ENCODE peak calls at places on chromosomes 13 and 19, in six cellular contexts. V is stomach, B is breast epithelium, A is NB4, D is tibial nerve, H is IMR-90. Q is an unnamed sample.

GRCh38 chr19:6890938-6891337 is 3.6 kb downstream of the ADGRE1 start:
- DNase-seq in H (no peak), D (no peak), V (no peak), B (no peak), A (peak; percentile 33), Q (no peak)

GRCh38 chr19:2547721-2548120 is 71.8 kb downstream of the GADD45B start:
- DNase-seq in D (no peak), A (no peak), H (no peak), B (no peak), V (no peak), Q (no peak)

GRCh38 chr19:54916822-54917221 is 10.9 kb downstream of the NCR1 start:
- DNase-seq in A (peak; percentile 29), V (no peak), B (no peak), H (no peak), D (no peak), Q (no peak)

GRCh38 chr13:27306364-27306763 is 35.7 kb downstream of the RASL11A start:
- DNase-seq in V (no peak), D (no peak), B (no peak), H (no peak), A (no peak), Q (no peak)

GRCh38 chr13:72983085-72983768 is 75.6 kb upstream of the KLF5 start:
- DNase-seq in D (no peak), B (no peak), V (peak; percentile 34), H (peak; percentile 69), A (peak; percentile 31), Q (no peak)

GRCh38 chr19:3019211-3019854 is 9.7 kb downstream of the TLE2 start:
- DNase-seq in A (no peak), B (no peak), H (no peak), D (no peak), V (no peak), Q (no peak)

GRCh38 chr13:73465629-73465974 is 406.8 kb downstream of the KLF5 start:
- DNase-seq in D (no peak), A (no peak), B (no peak), V (no peak), H (peak; percentile 42), Q (no peak)

GRCh38 chr13:96726651-96727050 is 267.6 kb downstream of the OXGR1 start:
- DNase-seq in B (no peak), H (no peak), V (no peak), A (no peak), D (no peak), Q (no peak)

GRCh38 chr19:41969772-41970458 is 10.8 kb upstream of the RABAC1 start:
- DNase-seq in D (no peak), B (no peak), A (no peak), V (no peak), H (no peak), Q (no peak)

GRCh38 chr19:10566408-10566657 is 523 bp upstream of the KRI1 start:
- DNase-seq in A (no peak), V (no peak), H (no peak), B (no peak), D (no peak), Q (no peak)

GRCh38 chr19:40424637-40425449 is 949 bp downstream of the SERTAD1 start:
- DNase-seq in H (peak; percentile 13), B (no peak), D (no peak), A (no peak), V (no peak), Q (no peak)

GRCh38 chr19:46821512-46822359 is 28.9 kb downstream of the AP2S1 start:
- DNase-seq in D (no peak), B (no peak), H (no peak), V (no peak), A (peak; percentile 45), Q (no peak)

GRCh38 chr13:56351041-56351440 is 789.7 kb upstream of the PRR20A start:
- DNase-seq in V (no peak), B (no peak), H (no peak), D (no peak), A (no peak), Q (no peak)

GRCh38 chr13:75550159-75550567 is 572 bp downstream of the UCHL3 start:
- DNase-seq in A (peak; percentile 69), H (peak; percentile 87), B (no peak), D (no peak), V (no peak), Q (peak; percentile 22)

GRCh38 chr13:98141938-98142426 is 912 bp upstream of the FARP1 start:
- DNase-seq in D (no peak), V (peak; percentile 27), H (no peak), B (no peak), A (peak; percentile 9), Q (no peak)

GRCh38 chr19:5655412-5655811 is 24.9 kb downstream of the MICOS13 start:
- DNase-seq in V (no peak), H (no peak), D (no peak), B (no peak), A (no peak), Q (no peak)

GRCh38 chr13:67136157-67136556 is 94.0 kb downstream of the PCDH9 start:
- DNase-seq in H (no peak), A (no peak), D (no peak), V (no peak), B (no peak), Q (no peak)

GRCh38 chr19:39544920-39545319 is 5.0 kb upstream of the EID2 start:
- DNase-seq in V (no peak), D (no peak), H (no peak), A (no peak), B (no peak), Q (no peak)

GRCh38 chr13:50319603-50320296 is 304.5 kb downstream of the KCNRG start:
- DNase-seq in A (peak; percentile 83), V (no peak), H (peak; percentile 29), B (peak; percentile 54), D (no peak), Q (no peak)

GRCh38 chr19:38698225-38699026 is 45.8 kb downstream of the CAPN12 start:
- DNase-seq in V (no peak), B (no peak), H (no peak), A (no peak), D (no peak), Q (no peak)

GRCh38 chr13:97856001-97856675 is 97.3 kb upstream of the IPO5 start:
- DNase-seq in D (peak; percentile 45), A (no peak), V (no peak), B (no peak), H (no peak), Q (peak; percentile 70)

GRCh38 chr13:53105881-53106280 is 77.3 kb downstream of the OLFM4 start:
- DNase-seq in B (no peak), V (no peak), H (no peak), A (no peak), D (no peak), Q (no peak)

GRCh38 chr13:24516919-24517318 is 4.3 kb upstream of the PARP4 start:
- DNase-seq in D (no peak), H (no peak), V (no peak), A (no peak), B (no peak), Q (no peak)

GRCh38 chr13:110280996-110281688 is 25.8 kb downstream of the COL4A1 start:
- DNase-seq in B (no peak), A (no peak), V (no peak), D (peak; percentile 60), H (no peak), Q (peak; percentile 66)

GRCh38 chr19:10655457-10656312 is 1.5 kb downstream of the ILF3 start:
- DNase-seq in B (no peak), D (no peak), H (peak; percentile 44), A (peak; percentile 75), V (no peak), Q (no peak)

GRCh38 chr19:19737559-19738332 is 4.8 kb upstream of the ZNF14 start:
- DNase-seq in D (no peak), V (no peak), A (no peak), B (no peak), H (no peak), Q (no peak)

GRCh38 chr19:19738564-19738963 is 5.7 kb upstream of the ZNF14 start:
- DNase-seq in A (no peak), V (no peak), H (no peak), B (no peak), D (no peak), Q (no peak)

GRCh38 chr19:19732579-19733501 is at the start of gene ZNF14:
- DNase-seq in A (peak; percentile 95), H (peak; percentile 90), B (peak; percentile 95), D (peak; percentile 82), V (peak; percentile 95), Q (peak; percentile 94)
- TF ChIP-seq POLR2A in A (peak; percentile 96), H (no peak), B (peak; percentile 84), D (peak; percentile 78), V (no peak), Q (peak; percentile 82)

GRCh38 chr19:27774337-27774736 is 1438.6 kb downstream of the UQCRFS1 start:
- DNase-seq in A (peak; percentile 20), D (no peak), V (no peak), H (no peak), B (no peak), Q (no peak)
- TF ChIP-seq CTCF in A (peak; percentile 16), D (no peak), V (no peak), H (no peak), B (no peak), Q (no peak)

GRCh38 chr19:12703056-12703455 is 6.6 kb upstream of the FBXW9 start:
- DNase-seq in V (no peak), H (peak; percentile 43), A (peak; percentile 85), D (no peak), B (no peak), Q (no peak)

GRCh38 chr19:12705654-12706331 is 9.4 kb upstream of the FBXW9 start:
- DNase-seq in V (no peak), D (no peak), A (no peak), B (no peak), H (no peak), Q (no peak)

GRCh38 chr19:12698138-12698537 is 1.7 kb upstream of the FBXW9 start:
- DNase-seq in H (no peak), V (no peak), B (no peak), A (no peak), D (no peak), Q (no peak)

GRCh38 chr19:12705169-12705568 is 8.7 kb upstream of the FBXW9 start:
- DNase-seq in A (no peak), B (no peak), D (no peak), H (no peak), V (no peak), Q (no peak)

DNA sequence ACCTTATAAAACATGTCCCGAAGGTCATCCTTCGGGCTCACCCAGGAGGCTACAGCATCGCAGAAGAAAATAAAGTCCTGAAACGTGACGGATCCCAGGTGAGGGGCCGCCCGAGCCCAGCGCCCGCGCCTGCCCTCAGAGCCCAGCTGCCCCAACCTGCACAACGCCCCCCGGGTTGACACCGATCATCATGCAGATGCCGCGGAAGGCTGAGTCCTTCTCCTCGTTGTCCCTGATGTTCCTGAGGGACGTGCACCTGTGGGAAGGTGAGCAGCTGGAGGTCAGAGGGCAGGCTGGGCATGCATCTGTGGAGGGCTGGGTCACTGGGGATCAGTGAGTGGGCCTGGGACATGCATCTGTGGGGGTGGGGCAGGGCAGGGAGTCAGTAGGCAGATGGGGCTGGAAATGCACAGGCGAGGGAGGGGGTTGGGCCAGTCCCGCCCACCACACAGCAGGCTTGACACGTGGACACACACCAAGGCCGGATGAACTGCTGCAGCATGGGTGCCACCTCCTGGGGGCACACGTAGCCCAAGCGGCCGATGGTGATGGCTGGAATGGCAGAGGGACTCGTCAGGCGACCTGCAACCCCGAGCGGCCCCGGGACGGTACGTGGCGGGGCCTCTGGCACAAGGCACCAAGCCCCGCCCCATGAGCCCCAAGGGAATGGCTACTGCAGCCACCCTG is 5.3 kb upstream of the FBXW9 start:
- DNase-seq in V (no peak), D (no peak), B (no peak), H (no peak), A (no peak), Q (no peak)
- TF ChIP-seq POLR2A in V (no peak), D (no peak), B (no peak), H (no peak), A (no peak), Q (no peak)

GRCh38 chr13:49247722-49248432 is at the start of gene CDADC1:
- DNase-seq in D (peak; percentile 94), V (peak; percentile 98), H (peak; percentile 95), A (peak; percentile 98), B (peak; percentile 95), Q (peak; percentile 98)
- TF ChIP-seq CTCF in D (peak; percentile 6), V (no peak), H (peak; percentile 7), A (no peak), B (no peak), Q (peak; percentile 29)

Q was measured in uterus.